ENCODE peak calls at places on chromosomes 5 and 9, in eight cellular contexts. One of them, this sample, is unnamed.

GRCh38 chr9:69542942-69543704 is 129.0 kb downstream of the APBA1 start:
- DNase-seq in brain microvascular endothelial cell: no peak
- DNase-seq in fibroblast of the aortic adventitia: peak; percentile 4
- DNase-seq in esophagus squamous epithelium: no peak
- DNase-seq in AG10803: no peak
- DNase-seq in testis: no peak
- DNase-seq in mucosa of descending colon: no peak
- DNase-seq in cardiac fibroblast: no peak
- DNase-seq in this sample: no peak

GRCh38 chr5:7157083-7157482 is 238.9 kb upstream of the ADCY2 start:
- DNase-seq in AG10803: no peak
- DNase-seq in testis: no peak
- DNase-seq in brain microvascular endothelial cell: no peak
- DNase-seq in fibroblast of the aortic adventitia: no peak
- DNase-seq in cardiac fibroblast: no peak
- DNase-seq in mucosa of descending colon: no peak
- DNase-seq in esophagus squamous epithelium: no peak
- DNase-seq in this sample: no peak

GRCh38 chr5:164708831-164709230 is 1203.4 kb downstream of the MAT2B start:
- DNase-seq in esophagus squamous epithelium: no peak
- DNase-seq in mucosa of descending colon: no peak
- DNase-seq in testis: no peak
- DNase-seq in cardiac fibroblast: no peak
- DNase-seq in AG10803: no peak
- DNase-seq in fibroblast of the aortic adventitia: no peak
- DNase-seq in brain microvascular endothelial cell: no peak
- DNase-seq in this sample: no peak

GRCh38 chr5:160556886-160557285 is 135.2 kb downstream of the PTTG1 start:
- DNase-seq in esophagus squamous epithelium: no peak
- DNase-seq in cardiac fibroblast: peak; percentile 58
- DNase-seq in fibroblast of the aortic adventitia: no peak
- DNase-seq in brain microvascular endothelial cell: no peak
- DNase-seq in AG10803: peak; percentile 48
- DNase-seq in testis: no peak
- DNase-seq in mucosa of descending colon: no peak
- DNase-seq in this sample: no peak

GRCh38 chr5:32206799-32207634 is 32.9 kb upstream of the GOLPH3 start:
- DNase-seq in mucosa of descending colon: no peak
- DNase-seq in fibroblast of the aortic adventitia: no peak
- DNase-seq in testis: no peak
- DNase-seq in brain microvascular endothelial cell: no peak
- DNase-seq in AG10803: no peak
- DNase-seq in esophagus squamous epithelium: no peak
- DNase-seq in cardiac fibroblast: no peak
- DNase-seq in this sample: no peak

GRCh38 chr5:83322273-83322924 is 149.1 kb upstream of the VCAN start:
- DNase-seq in mucosa of descending colon: no peak
- DNase-seq in fibroblast of the aortic adventitia: peak; percentile 22
- DNase-seq in cardiac fibroblast: no peak
- DNase-seq in testis: no peak
- DNase-seq in AG10803: peak; percentile 5
- DNase-seq in esophagus squamous epithelium: no peak
- DNase-seq in brain microvascular endothelial cell: peak; percentile 6
- DNase-seq in this sample: no peak

GRCh38 chr5:1673042-1673674 is 126.5 kb downstream of the MRPL36 start:
- DNase-seq in fibroblast of the aortic adventitia: peak; percentile 6
- DNase-seq in brain microvascular endothelial cell: peak; percentile 4
- DNase-seq in AG10803: no peak
- DNase-seq in esophagus squamous epithelium: no peak
- DNase-seq in mucosa of descending colon: no peak
- DNase-seq in cardiac fibroblast: peak; percentile 10
- DNase-seq in testis: no peak
- DNase-seq in this sample: peak; percentile 40

GRCh38 chr9:136615631-136616306 is 46.9 kb upstream of the EGFL7 start:
- DNase-seq in brain microvascular endothelial cell: no peak
- DNase-seq in esophagus squamous epithelium: no peak
- DNase-seq in fibroblast of the aortic adventitia: no peak
- DNase-seq in cardiac fibroblast: no peak
- DNase-seq in AG10803: no peak
- DNase-seq in mucosa of descending colon: no peak
- DNase-seq in testis: no peak
- DNase-seq in this sample: no peak

GRCh38 chr9:135928074-135928730 is 20.9 kb upstream of the CAMSAP1 start:
- DNase-seq in mucosa of descending colon: peak; percentile 37
- DNase-seq in testis: no peak
- DNase-seq in fibroblast of the aortic adventitia: no peak
- DNase-seq in esophagus squamous epithelium: no peak
- DNase-seq in AG10803: no peak
- DNase-seq in brain microvascular endothelial cell: no peak
- DNase-seq in cardiac fibroblast: no peak
- DNase-seq in this sample: no peak

GRCh38 chr9:129936222-129936621 is 101.0 kb downstream of the USP20 start:
- DNase-seq in fibroblast of the aortic adventitia: no peak
- DNase-seq in esophagus squamous epithelium: no peak
- DNase-seq in testis: no peak
- DNase-seq in AG10803: no peak
- DNase-seq in mucosa of descending colon: no peak
- DNase-seq in cardiac fibroblast: no peak
- DNase-seq in brain microvascular endothelial cell: no peak
- DNase-seq in this sample: no peak

GRCh38 chr5:72408602-72409001 is 88.4 kb downstream of the PTCD2 start:
- DNase-seq in AG10803: peak; percentile 47
- DNase-seq in cardiac fibroblast: peak; percentile 60
- DNase-seq in mucosa of descending colon: no peak
- DNase-seq in fibroblast of the aortic adventitia: peak; percentile 59
- DNase-seq in esophagus squamous epithelium: no peak
- DNase-seq in testis: no peak
- DNase-seq in brain microvascular endothelial cell: no peak
- DNase-seq in this sample: peak; percentile 83

GRCh38 chr9:123097709-123098459 is 64.4 kb downstream of the GPR21 start:
- DNase-seq in testis: no peak
- DNase-seq in AG10803: no peak
- DNase-seq in esophagus squamous epithelium: no peak
- DNase-seq in brain microvascular endothelial cell: no peak
- DNase-seq in cardiac fibroblast: no peak
- DNase-seq in fibroblast of the aortic adventitia: no peak
- DNase-seq in mucosa of descending colon: no peak
- DNase-seq in this sample: no peak

GRCh38 chr9:134167530-134167931 is 3.2 kb upstream of the RNU6ATAC start:
- DNase-seq in fibroblast of the aortic adventitia: peak; percentile 19
- DNase-seq in brain microvascular endothelial cell: no peak
- DNase-seq in mucosa of descending colon: no peak
- DNase-seq in AG10803: peak; percentile 61
- DNase-seq in testis: no peak
- DNase-seq in esophagus squamous epithelium: no peak
- DNase-seq in cardiac fibroblast: peak; percentile 44
- DNase-seq in this sample: no peak

GRCh38 chr9:19162956-19163355 is 35.7 kb upstream of the PLIN2 start:
- DNase-seq in esophagus squamous epithelium: no peak
- DNase-seq in testis: no peak
- DNase-seq in brain microvascular endothelial cell: peak; percentile 25
- DNase-seq in AG10803: peak; percentile 47
- DNase-seq in fibroblast of the aortic adventitia: peak; percentile 72
- DNase-seq in mucosa of descending colon: no peak
- DNase-seq in cardiac fibroblast: peak; percentile 74
- DNase-seq in this sample: peak; percentile 79

GRCh38 chr5:2157372-2157771 is 274.6 kb upstream of the IRX4 start:
- DNase-seq in AG10803: no peak
- DNase-seq in mucosa of descending colon: no peak
- DNase-seq in cardiac fibroblast: no peak
- DNase-seq in brain microvascular endothelial cell: no peak
- DNase-seq in esophagus squamous epithelium: no peak
- DNase-seq in testis: no peak
- DNase-seq in fibroblast of the aortic adventitia: no peak
- DNase-seq in this sample: no peak

GRCh38 chr5:109454726-109455505 is 45.1 kb upstream of the PJA2 start:
- DNase-seq in mucosa of descending colon: no peak
- DNase-seq in brain microvascular endothelial cell: peak; percentile 42
- DNase-seq in fibroblast of the aortic adventitia: peak; percentile 85
- DNase-seq in testis: no peak
- DNase-seq in esophagus squamous epithelium: no peak
- DNase-seq in AG10803: peak; percentile 82
- DNase-seq in cardiac fibroblast: peak; percentile 73
- DNase-seq in this sample: peak; percentile 39

GRCh38 chr5:923473-923873 is 30.8 kb downstream of the TRIP13 start:
- DNase-seq in brain microvascular endothelial cell: peak; percentile 48
- DNase-seq in esophagus squamous epithelium: no peak
- DNase-seq in mucosa of descending colon: peak; percentile 77
- DNase-seq in testis: peak; percentile 86
- DNase-seq in cardiac fibroblast: peak; percentile 65
- DNase-seq in fibroblast of the aortic adventitia: peak; percentile 68
- DNase-seq in AG10803: peak; percentile 65
- DNase-seq in this sample: peak; percentile 81

GRCh38 chr9:112086627-112087026 is 88.5 kb downstream of the SUSD1 start:
- DNase-seq in cardiac fibroblast: peak; percentile 70
- DNase-seq in AG10803: peak; percentile 36
- DNase-seq in fibroblast of the aortic adventitia: peak; percentile 61
- DNase-seq in mucosa of descending colon: no peak
- DNase-seq in testis: no peak
- DNase-seq in brain microvascular endothelial cell: no peak
- DNase-seq in esophagus squamous epithelium: no peak
- DNase-seq in this sample: peak; percentile 56

GRCh38 chr5:154513669-154514084 is 35.6 kb upstream of the HAND1 start:
- DNase-seq in fibroblast of the aortic adventitia: no peak
- DNase-seq in mucosa of descending colon: no peak
- DNase-seq in cardiac fibroblast: peak; percentile 18
- DNase-seq in AG10803: peak; percentile 70
- DNase-seq in esophagus squamous epithelium: no peak
- DNase-seq in testis: no peak
- DNase-seq in brain microvascular endothelial cell: no peak
- DNase-seq in this sample: peak; percentile 48

GRCh38 chr5:65198777-65199120 is 283.0 kb downstream of the ADAMTS6 start:
- DNase-seq in mucosa of descending colon: no peak
- DNase-seq in cardiac fibroblast: peak; percentile 100
- DNase-seq in fibroblast of the aortic adventitia: peak; percentile 99
- DNase-seq in AG10803: peak; percentile 99
- DNase-seq in brain microvascular endothelial cell: peak; percentile 98
- DNase-seq in testis: no peak
- DNase-seq in esophagus squamous epithelium: no peak
- DNase-seq in this sample: peak; percentile 91

GRCh38 chr5:174583071-174583470 is 141.3 kb upstream of the MSX2 start:
- DNase-seq in esophagus squamous epithelium: no peak
- DNase-seq in brain microvascular endothelial cell: no peak
- DNase-seq in testis: no peak
- DNase-seq in AG10803: no peak
- DNase-seq in cardiac fibroblast: no peak
- DNase-seq in mucosa of descending colon: no peak
- DNase-seq in fibroblast of the aortic adventitia: no peak
- DNase-seq in this sample: no peak

GRCh38 chr9:107007361-107007760 is 144.4 kb downstream of the ZNF462 start:
- DNase-seq in testis: no peak
- DNase-seq in mucosa of descending colon: no peak
- DNase-seq in AG10803: no peak
- DNase-seq in cardiac fibroblast: no peak
- DNase-seq in fibroblast of the aortic adventitia: no peak
- DNase-seq in brain microvascular endothelial cell: no peak
- DNase-seq in esophagus squamous epithelium: no peak
- DNase-seq in this sample: no peak

GRCh38 chr5:103621548-103621930 is 59.0 kb upstream of the NUDT12 start:
- DNase-seq in testis: no peak
- DNase-seq in cardiac fibroblast: no peak
- DNase-seq in esophagus squamous epithelium: no peak
- DNase-seq in AG10803: no peak
- DNase-seq in mucosa of descending colon: no peak
- DNase-seq in fibroblast of the aortic adventitia: no peak
- DNase-seq in brain microvascular endothelial cell: no peak
- DNase-seq in this sample: peak; percentile 12

GRCh38 chr9:70902705-70903131 is 218.7 kb downstream of the TRPM3 start:
- DNase-seq in esophagus squamous epithelium: no peak
- DNase-seq in cardiac fibroblast: peak; percentile 99
- DNase-seq in testis: peak; percentile 20
- DNase-seq in fibroblast of the aortic adventitia: peak; percentile 98
- DNase-seq in AG10803: peak; percentile 99
- DNase-seq in mucosa of descending colon: no peak
- DNase-seq in brain microvascular endothelial cell: peak; percentile 97
- DNase-seq in this sample: peak; percentile 97

DNA sequence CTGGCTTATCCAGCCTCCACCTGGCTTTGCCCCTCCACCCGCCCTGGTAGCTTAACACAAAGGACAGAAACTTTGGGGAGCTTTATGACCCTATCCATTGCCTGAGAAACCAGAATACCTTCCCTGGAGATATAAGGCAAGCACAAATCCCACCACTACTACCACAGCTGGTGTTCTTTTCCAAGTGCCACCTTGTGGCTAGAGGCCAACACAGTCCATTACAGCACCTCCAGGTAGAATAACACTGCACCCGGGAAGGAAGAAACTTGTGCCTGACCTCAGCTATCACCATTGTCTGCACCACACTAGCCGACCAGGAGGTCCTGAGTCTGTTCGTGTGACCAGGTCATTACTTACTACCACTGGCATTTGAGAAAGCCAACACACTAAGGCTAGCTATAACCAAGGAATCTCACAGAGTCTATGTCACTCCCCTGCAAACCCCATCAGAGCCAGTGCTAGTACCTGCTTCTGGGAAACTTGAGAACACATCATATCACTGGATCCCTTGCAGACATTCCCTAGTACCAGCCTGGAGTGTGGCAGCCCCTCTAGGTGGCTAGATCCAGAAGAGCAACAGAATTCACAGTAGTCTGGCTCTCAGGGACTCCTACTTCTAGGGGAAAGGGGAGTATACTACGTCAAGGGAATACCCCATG is 74.0 kb upstream of the RUSC2 start:
- DNase-seq in mucosa of descending colon: no peak
- DNase-seq in cardiac fibroblast: no peak
- DNase-seq in brain microvascular endothelial cell: no peak
- DNase-seq in fibroblast of the aortic adventitia: no peak
- DNase-seq in testis: no peak
- DNase-seq in esophagus squamous epithelium: no peak
- DNase-seq in AG10803: no peak
- DNase-seq in this sample: no peak
- H3K4me3 ChIP-seq in mucosa of descending colon: no peak overlapping the region
- H3K4me3 ChIP-seq in cardiac fibroblast: no peak overlapping the region
- H3K4me3 ChIP-seq in brain microvascular endothelial cell: no peak overlapping the region
- H3K4me3 ChIP-seq in fibroblast of the aortic adventitia: no peak overlapping the region
- H3K4me3 ChIP-seq in testis: no peak overlapping the region
- H3K4me3 ChIP-seq in esophagus squamous epithelium: no peak overlapping the region
- H3K4me3 ChIP-seq in AG10803: no peak overlapping the region
- H3K4me3 ChIP-seq in this sample: no peak overlapping the region

GRCh38 chr9:13279284-13280162 is at the start of gene MPDZ:
- DNase-seq in cardiac fibroblast: peak; percentile 68
- DNase-seq in esophagus squamous epithelium: no peak
- DNase-seq in fibroblast of the aortic adventitia: peak; percentile 66
- DNase-seq in AG10803: peak; percentile 63
- DNase-seq in mucosa of descending colon: peak; percentile 49
- DNase-seq in brain microvascular endothelial cell: peak; percentile 77
- DNase-seq in testis: peak; percentile 65
- DNase-seq in this sample: peak; percentile 82
- H3K4me3 ChIP-seq in cardiac fibroblast: peak within 1 kb of the TSS; percentile 69
- H3K4me3 ChIP-seq in esophagus squamous epithelium: peak within 1 kb of the TSS; percentile 63
- H3K4me3 ChIP-seq in fibroblast of the aortic adventitia: peak within 1 kb of the TSS; percentile 69
- H3K4me3 ChIP-seq in AG10803: peak within 1 kb of the TSS; percentile 71
- H3K4me3 ChIP-seq in mucosa of descending colon: no peak within 1 kb of the TSS
- H3K4me3 ChIP-seq in brain microvascular endothelial cell: peak within 1 kb of the TSS; percentile 75
- H3K4me3 ChIP-seq in testis: peak within 1 kb of the TSS; percentile 76
- H3K4me3 ChIP-seq in this sample: peak within 1 kb of the TSS; percentile 82

GRCh38 chr5:15391648-15392392 is 108.2 kb upstream of the FBXL7 start:
- DNase-seq in brain microvascular endothelial cell: no peak
- DNase-seq in mucosa of descending colon: no peak
- DNase-seq in AG10803: peak; percentile 48
- DNase-seq in esophagus squamous epithelium: no peak
- DNase-seq in cardiac fibroblast: peak; percentile 15
- DNase-seq in testis: no peak
- DNase-seq in fibroblast of the aortic adventitia: peak; percentile 16
- DNase-seq in this sample: no peak
- H3K4me3 ChIP-seq in brain microvascular endothelial cell: no peak overlapping the region
- H3K4me3 ChIP-seq in mucosa of descending colon: no peak overlapping the region
- H3K4me3 ChIP-seq in AG10803: peak overlapping the region; percentile 3
- H3K4me3 ChIP-seq in esophagus squamous epithelium: no peak overlapping the region
- H3K4me3 ChIP-seq in cardiac fibroblast: no peak overlapping the region
- H3K4me3 ChIP-seq in testis: peak overlapping the region; percentile 1
- H3K4me3 ChIP-seq in fibroblast of the aortic adventitia: no peak overlapping the region
- H3K4me3 ChIP-seq in this sample: no peak overlapping the region

GRCh38 chr5:120466337-120467006 is 2.4 kb downstream of the PRR16 start:
- DNase-seq in testis: no peak
- DNase-seq in mucosa of descending colon: no peak
- DNase-seq in brain microvascular endothelial cell: no peak
- DNase-seq in esophagus squamous epithelium: no peak
- DNase-seq in AG10803: peak; percentile 46
- DNase-seq in cardiac fibroblast: no peak
- DNase-seq in fibroblast of the aortic adventitia: no peak
- DNase-seq in this sample: no peak
- H3K4me3 ChIP-seq in testis: no peak overlapping the region
- H3K4me3 ChIP-seq in mucosa of descending colon: no peak overlapping the region
- H3K4me3 ChIP-seq in brain microvascular endothelial cell: peak overlapping the region; percentile 73
- H3K4me3 ChIP-seq in esophagus squamous epithelium: peak overlapping the region; percentile 54
- H3K4me3 ChIP-seq in AG10803: peak overlapping the region; percentile 90
- H3K4me3 ChIP-seq in cardiac fibroblast: peak overlapping the region; percentile 89
- H3K4me3 ChIP-seq in fibroblast of the aortic adventitia: peak overlapping the region; percentile 91
- H3K4me3 ChIP-seq in this sample: no peak overlapping the region